ENCODE peak calls at places on chromosomes 4 and X, in four cellular contexts. G is mammary epithelial cell, H is breast epithelium, L is PC-9. U is an unnamed sample.

GRCh38 chrX:140123446-140123845 is 158.1 kb upstream of the CXorf66 start:
- DNase-seq in G (peak; percentile 6), H (no peak), L (no peak), U (no peak)

GRCh38 chr4:41258783-41259182 is 2.1 kb downstream of the UCHL1 start:
- DNase-seq in H (no peak), L (peak; percentile 75), G (peak; percentile 38), U (no peak)

GRCh38 chr4:64407000-64407399 is 2.2 kb downstream of the TECRL start:
- DNase-seq in G (no peak), L (no peak), H (no peak), U (no peak)

GRCh38 chr4:158998624-158999023 is 104.3 kb upstream of the RAPGEF2 start:
- DNase-seq in H (no peak), G (peak; percentile 75), L (no peak), U (no peak)

GRCh38 chrX:139738581-139738980 is 30.6 kb upstream of the MCF2 start:
- DNase-seq in G (peak; percentile 72), L (no peak), H (no peak), U (no peak)

GRCh38 chr4:103443324-103443723 is 245.2 kb upstream of the CENPE start:
- DNase-seq in H (no peak), G (peak; percentile 35), L (peak; percentile 60), U (no peak)

GRCh38 chr4:7978489-7978888 is 38.8 kb upstream of the AFAP1 start:
- DNase-seq in L (peak; percentile 98), G (peak; percentile 87), H (no peak), U (no peak)

GRCh38 chr4:1572964-1573720 is 111.0 kb downstream of the FAM53A start:
- DNase-seq in L (no peak), H (no peak), G (no peak), U (no peak)

GRCh38 chr4:155705664-155706063 is 39.0 kb downstream of the GUCY1A1 start:
- DNase-seq in H (no peak), G (no peak), L (peak; percentile 62), U (no peak)

GRCh38 chr4:128653514-128654420 is 155.7 kb upstream of the JADE1 start:
- DNase-seq in G (no peak), H (no peak), L (no peak), U (no peak)

GRCh38 chr4:7487464-7487863 is 52.7 kb upstream of the PSAPL1 start:
- DNase-seq in H (no peak), L (no peak), G (no peak), U (no peak)

GRCh38 chr4:81806485-81806884 is 334.8 kb upstream of the RASGEF1B start:
- DNase-seq in L (no peak), H (no peak), G (no peak), U (no peak)

GRCh38 chrX:56726609-56727008 is 2.4 kb upstream of the NBDY start:
- DNase-seq in G (peak; percentile 32), L (peak; percentile 44), H (no peak), U (no peak)

GRCh38 chr4:106270708-106271107 is 45.3 kb downstream of the TBCK start:
- DNase-seq in H (no peak), L (no peak), G (no peak), U (no peak)

GRCh38 chr4:118994030-118994429 is 105.4 kb downstream of the SYNPO2 start:
- DNase-seq in G (no peak), L (no peak), H (no peak), U (no peak)

GRCh38 chr4:113683143-113683542 is 78.4 kb downstream of the CAMK2D start:
- DNase-seq in L (no peak), H (no peak), G (peak; percentile 45), U (peak; percentile 40)

GRCh38 chr4:84750260-84750955 is 167.5 kb downstream of the CDS1 start:
- DNase-seq in G (peak; percentile 17), H (no peak), L (no peak), U (no peak)

GRCh38 chr4:147056951-147057630 is 111.4 kb upstream of the TTC29 start:
- DNase-seq in G (no peak), H (no peak), L (no peak), U (no peak)

GRCh38 chrX:2629316-2630168 is 61.6 kb upstream of the CD99 start:
- DNase-seq in L (peak; percentile 39), G (no peak), H (no peak), U (no peak)

GRCh38 chr4:73726000-73726399 is 14.4 kb upstream of the CXCL8 start:
- DNase-seq in L (peak; percentile 71), G (peak; percentile 93), H (no peak), U (no peak)

DNA sequence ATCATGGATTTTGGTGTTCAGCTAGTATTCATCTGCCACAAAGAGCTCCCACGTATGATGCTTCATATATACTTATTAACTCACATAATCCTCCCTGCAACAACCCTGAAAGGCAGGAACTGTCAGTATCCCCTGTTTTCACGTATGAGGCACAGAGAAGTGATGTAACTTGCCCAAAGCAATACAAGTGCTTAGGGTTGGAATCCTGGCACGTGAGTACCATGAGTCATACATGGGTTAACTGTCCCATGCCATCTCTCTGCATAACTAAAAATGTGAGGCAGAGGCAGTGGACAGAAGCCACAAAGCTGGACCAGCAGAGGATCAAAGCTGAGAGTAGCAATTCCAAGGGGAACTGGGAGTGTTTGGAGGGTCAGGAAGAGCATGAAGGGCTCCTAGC is 35.7 kb upstream of the EGFL6 start:
- DNase-seq in G (peak; percentile 70), L (no peak), H (no peak), U (no peak)
- H3K27me3 ChIP-seq in G (peaks cover 2% of the 10 kb centered on the region), L (no peaks in the 10 kb centered on the region), H (peaks cover 72% of the 10 kb centered on the region), U (no peaks in the 10 kb centered on the region)

GRCh38 chrX:125422986-125423385 is 103.3 kb downstream of the TEX13C start:
- DNase-seq in L (no peak), G (no peak), H (no peak), U (no peak)
- H3K9me3 ChIP-seq in L (no peaks in the 10 kb centered on the region), G (no peaks in the 10 kb centered on the region), H (no peaks in the 10 kb centered on the region), U (no peaks in the 10 kb centered on the region)

GRCh38 chr4:6469898-6470501 is 2.4 kb downstream of the PPP2R2C start:
- DNase-seq in H (peak; percentile 2), G (no peak), L (no peak), U (no peak)
- H3K27me3 ChIP-seq in H (peaks cover 54% of the 10 kb centered on the region), G (peaks cover 23% of the 10 kb centered on the region), L (no peaks in the 10 kb centered on the region), U (peaks cover 20% of the 10 kb centered on the region)

GRCh38 chrX:155867821-155868220 is 13.3 kb upstream of the VAMP7 start:
- DNase-seq in G (no peak), H (no peak), L (no peak), U (no peak)

GRCh38 chrX:155871934-155872333 is 9.2 kb upstream of the VAMP7 start:
- DNase-seq in H (no peak), G (no peak), L (no peak), U (no peak)

GRCh38 chrX:155873203-155873602 is 7.9 kb upstream of the VAMP7 start:
- DNase-seq in L (no peak), H (no peak), G (no peak), U (no peak)

GRCh38 chrX:155874571-155875244 is 6.4 kb upstream of the VAMP7 start:
- DNase-seq in L (no peak), G (no peak), H (no peak), U (no peak)

DNA sequence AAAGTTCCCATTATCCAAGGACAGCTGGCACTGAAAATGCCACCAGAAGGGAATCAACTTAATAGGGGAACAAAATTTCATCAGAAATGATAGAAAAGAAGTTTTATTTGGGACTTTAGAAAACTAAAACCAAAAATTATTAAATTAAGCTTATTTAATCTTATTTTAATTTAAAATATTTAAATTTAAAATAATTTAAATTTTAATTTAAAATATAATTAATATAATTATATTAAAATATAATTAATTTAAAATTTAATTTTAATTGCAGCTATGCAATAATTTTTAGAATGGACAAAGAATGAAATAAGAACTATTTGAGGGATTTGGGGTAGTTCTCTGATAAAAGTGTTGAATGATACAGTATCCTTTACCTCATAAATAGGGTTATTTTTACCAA is 10.2 kb upstream of the VAMP7 start:
- DNase-seq in G (no peak), H (no peak), L (no peak), U (no peak)
- H3K9me3 ChIP-seq in G (peaks cover 15% of the 10 kb centered on the region), H (no peaks in the 10 kb centered on the region), L (no peaks in the 10 kb centered on the region), U (no peaks in the 10 kb centered on the region)

DNA sequence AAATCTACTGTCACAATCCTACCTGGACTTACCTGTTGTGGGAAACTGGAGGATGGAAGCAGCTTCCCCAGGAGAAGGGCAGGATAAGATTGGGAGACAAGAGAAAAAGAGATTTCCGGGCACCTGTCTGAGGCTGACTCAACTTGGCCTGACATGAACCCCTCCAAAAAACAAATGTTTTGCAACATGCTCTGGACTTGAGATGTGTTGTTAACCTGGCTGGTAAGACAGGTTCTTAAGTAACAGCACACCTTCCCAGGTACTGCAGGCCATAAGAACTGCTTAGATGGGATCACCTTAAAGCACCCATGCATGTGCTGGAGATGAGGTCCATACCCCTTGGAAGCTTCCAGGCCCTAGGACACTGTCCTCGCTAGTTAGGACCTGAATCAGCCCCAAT is 4.4 kb upstream of the SMIM43 start:
- DNase-seq in H (no peak), L (peak; percentile 57), G (no peak), U (no peak)
- H3K27me3 ChIP-seq in H (peaks cover 16% of the 10 kb centered on the region), L (no peaks in the 10 kb centered on the region), G (peaks cover 2% of the 10 kb centered on the region), U (peaks cover 12% of the 10 kb centered on the region)

GRCh38 chr4:273312-274017 is 31.8 kb downstream of the ZNF732 start:
- DNase-seq in H (no peak), L (no peak), G (no peak), U (no peak)

GRCh38 chr4:271492-272103 is 33.7 kb downstream of the ZNF732 start:
- DNase-seq in H (no peak), L (no peak), G (no peak), U (no peak)
- H3K9me3 ChIP-seq in H (peaks cover 66% of the 10 kb centered on the region), L (no peaks in the 10 kb centered on the region), G (peaks cover 42% of the 10 kb centered on the region), U (peaks cover 44% of the 10 kb centered on the region)